ENCODE peak calls at places on chromosome 16, in eight cellular contexts. S is cardiac fibroblast, R is stomach, C is omental fat pad, X is progenitor cell of endocrine pancreas, M is astrocyte of the cerebellum, A is neural progenitor cell, O is AG09309. L is an unnamed sample.

GRCh38 chr16:3536851-3537250 is 36.0 kb downstream of the CLUAP1 start:
- DNase-seq in S (no peak), R (no peak), C (no peak), X (no peak), M (no peak), A (no peak), O (no peak), L (no peak)

GRCh38 chr16:85986931-85987749 is 88.2 kb downstream of the IRF8 start:
- DNase-seq in S (no peak), R (no peak), C (no peak), X (peak), M (no peak), A (peak), O (no peak), L (peak)

GRCh38 chr16:4463522-4464163 is 10.8 kb downstream of the NMRAL1 start:
- DNase-seq in S (no peak), R (no peak), C (no peak), X (no peak), M (no peak), A (no peak), O (no peak), L (no peak)

GRCh38 chr16:85221810-85222150 is 109.5 kb upstream of the CIBAR2 start:
- DNase-seq in S (no peak), R (no peak), C (no peak), X (no peak), M (no peak), A (no peak), O (no peak), L (no peak)

GRCh38 chr16:87006789-87007745 is 310.1 kb downstream of the C16orf95 start:
- DNase-seq in S (no peak), R (no peak), C (no peak), X (no peak), M (no peak), A (no peak), O (no peak), L (no peak)

GRCh38 chr16:87463722-87464690 is 28.8 kb downstream of the ZCCHC14 start:
- DNase-seq in S (peak), R (no peak), C (no peak), X (no peak), M (peak), A (no peak), O (peak), L (no peak)

GRCh38 chr16:20944861-20945390 is 44.4 kb downstream of the LYRM1 start:
- DNase-seq in S (peak), R (no peak), C (no peak), X (no peak), M (no peak), A (no peak), O (no peak), L (peak)

GRCh38 chr16:84759906-84760305 is 59.9 kb upstream of the CRISPLD2 start:
- DNase-seq in S (no peak), R (no peak), C (no peak), X (no peak), M (no peak), A (no peak), O (no peak), L (no peak)

GRCh38 chr16:3580271-3580670 is 3.1 kb upstream of the NLRC3 start:
- DNase-seq in S (no peak), R (no peak), C (no peak), X (no peak), M (no peak), A (no peak), O (no peak), L (no peak)

GRCh38 chr16:15829460-15829859 is 27.4 kb downstream of the MYH11 start:
- DNase-seq in S (peak), R (peak), C (no peak), X (no peak), M (no peak), A (peak), O (no peak), L (no peak)

GRCh38 chr16:30670072-30670824 is 12.0 kb downstream of the FBRS start:
- DNase-seq in S (no peak), R (no peak), C (no peak), X (no peak), M (no peak), A (no peak), O (no peak), L (no peak)
- TF ChIP-seq CTCF in S (no peak), R (no peak), C (no peak), X (no peak), M (no peak), A (no peak), O (no peak), L (no peak)

GRCh38 chr16:55035037-55035436 is 104.4 kb downstream of the IRX5 start:
- DNase-seq in S (no peak), R (peak), C (no peak), X (peak), M (no peak), A (peak), O (no peak), L (peak)
- TF ChIP-seq CTCF in S (peak), R (no peak), C (no peak), X (peak), M (peak), A (peak), O (peak), L (peak)

DNA sequence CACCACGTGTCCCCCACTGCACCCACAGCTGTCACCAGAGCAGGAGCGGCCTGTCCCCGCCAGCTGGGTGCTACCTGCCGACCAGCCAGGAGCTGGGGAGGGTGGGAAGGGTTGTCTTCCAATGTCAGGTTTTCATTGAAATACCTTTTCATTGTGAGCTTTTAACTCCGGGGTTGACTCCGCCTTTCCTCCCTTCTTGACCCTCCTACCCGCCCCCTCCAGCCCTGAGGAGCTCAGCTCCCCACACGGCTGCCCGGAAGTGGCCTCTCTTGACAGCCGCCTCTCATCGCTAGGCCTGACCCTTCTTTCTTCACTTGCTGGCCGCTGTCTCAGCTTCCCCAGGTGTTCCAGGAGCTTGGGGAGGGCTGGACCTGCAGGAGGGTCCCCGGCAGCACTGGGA is 21.2 kb upstream of the GNG13 start:
- DNase-seq in S (no peak), R (no peak), C (no peak), X (no peak), M (no peak), A (no peak), O (no peak), L (no peak)
- TF ChIP-seq CTCF in S (no peak), R (no peak), C (no peak), X (no peak), M (no peak), A (no peak), O (no peak), L (no peak)

GRCh38 chr16:54813778-54814177 is 116.9 kb upstream of the IRX5 start:
- DNase-seq in S (no peak), R (no peak), C (no peak), X (no peak), M (no peak), A (no peak), O (no peak), L (no peak)

GRCh38 chr16:54816471-54816870 is 114.2 kb upstream of the IRX5 start:
- DNase-seq in S (no peak), R (no peak), C (no peak), X (no peak), M (no peak), A (no peak), O (no peak), L (no peak)

GRCh38 chr16:54817940-54818574 is 112.6 kb upstream of the IRX5 start:
- DNase-seq in S (no peak), R (no peak), C (no peak), X (no peak), M (no peak), A (peak), O (no peak), L (no peak)

GRCh38 chr16:54815177-54815576 is 115.5 kb upstream of the IRX5 start:
- DNase-seq in S (no peak), R (no peak), C (no peak), X (no peak), M (no peak), A (no peak), O (no peak), L (no peak)

GRCh38 chr16:54817432-54817831 is 113.2 kb upstream of the IRX5 start:
- DNase-seq in S (peak), R (peak), C (no peak), X (no peak), M (no peak), A (peak), O (peak), L (peak)
- TF ChIP-seq CTCF in S (peak), R (peak), C (no peak), X (peak), M (peak), A (peak), O (peak), L (peak)

DNA sequence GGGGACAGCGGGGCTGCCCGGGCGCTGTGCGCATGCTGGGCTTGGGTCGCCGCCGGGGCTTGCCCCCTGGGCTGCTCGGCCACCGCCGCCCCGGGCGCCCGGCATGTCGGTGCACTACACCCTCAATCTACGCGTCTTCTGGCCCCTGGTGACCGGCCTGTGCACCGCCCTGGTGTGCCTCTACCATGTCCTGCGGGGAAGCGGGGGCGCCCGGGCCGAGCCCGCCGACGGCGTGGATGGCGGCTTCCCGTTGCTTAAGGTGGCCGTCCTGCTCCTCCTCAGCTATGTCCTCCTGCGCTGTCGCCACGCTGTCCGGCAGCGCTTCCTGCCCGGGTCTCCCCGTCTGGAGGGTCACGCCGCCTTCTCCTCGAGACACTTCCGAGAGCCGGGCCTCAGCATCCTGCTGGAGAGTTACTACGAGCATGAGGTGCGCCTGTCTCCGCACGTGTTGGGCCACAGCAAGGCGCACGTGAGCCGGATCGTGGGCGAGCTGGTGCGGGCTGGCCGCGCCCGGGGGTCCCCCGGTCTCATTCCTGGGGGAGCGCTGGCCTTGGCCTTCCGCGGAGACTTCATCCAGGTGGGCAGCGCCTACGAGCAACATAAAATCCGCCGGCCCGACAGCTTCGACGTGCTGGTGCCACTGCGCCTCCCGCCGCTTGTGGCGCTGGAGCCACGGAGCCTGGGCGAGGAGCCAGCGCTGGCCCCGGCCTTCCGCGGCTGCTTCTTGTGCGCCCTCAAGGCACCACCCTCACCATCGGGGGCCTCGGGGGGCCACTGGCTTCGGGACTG is 789 bp downstream of the ITPRIPL2 start:
- DNase-seq in S (peak), R (peak), C (peak), X (peak), M (no peak), A (peak), O (no peak), L (peak)
- TF ChIP-seq CTCF in S (no peak), R (no peak), C (no peak), X (no peak), M (peak), A (no peak), O (no peak), L (no peak)